ENCODE peak calls at places on chromosomes 12 and 14, in nine cellular contexts. A is lower lobe of right lung, I is IMR-90, C is psoas muscle, G is astrocyte of the spinal cord, K is brain microvascular endothelial cell, S is left ventricle myocardium inferior, O is hepatocyte, B is fibroblast of the aortic adventitia. P is an unnamed sample.
A peak's percentile ranks its signal among the peaks of the same experiment; 100 is the strongest.

GRCh38 chr14:72847721-72848120 is 46.2 kb downstream of the DPF3 start:
- DNase-seq in A (no peak), I (no peak), C (no peak), G (no peak), K (no peak), S (no peak), O (no peak), B (no peak), P (no peak)

GRCh38 chr12:92973614-92974013 is 44.5 kb upstream of the EEA1 start:
- DNase-seq in A (no peak), I (peak; percentile 90), C (no peak), G (peak; percentile 74), K (peak; percentile 25), S (no peak), O (peak; percentile 38), B (peak; percentile 93), P (peak; percentile 78)

GRCh38 chr14:81165188-81165587 is 55.6 kb downstream of the GTF2A1 start:
- DNase-seq in A (no peak), I (no peak), C (no peak), G (no peak), K (no peak), S (no peak), O (peak; percentile 33), B (no peak), P (no peak)

GRCh38 chr12:19491863-19492262 is 52.6 kb downstream of the AEBP2 start:
- DNase-seq in A (no peak), I (no peak), C (no peak), G (no peak), K (no peak), S (no peak), O (no peak), B (no peak), P (peak; percentile 34)

GRCh38 chr12:52741378-52742195 is 35.6 kb downstream of the KRT76 start:
- DNase-seq in A (peak; percentile 61), I (peak; percentile 46), C (peak; percentile 26), G (peak; percentile 51), K (peak; percentile 35), S (peak; percentile 42), O (peak; percentile 86), B (peak; percentile 61), P (peak; percentile 1)

GRCh38 chr12:40219760-40220159 is 5.0 kb upstream of the LRRK2 start:
- DNase-seq in A (no peak), I (no peak), C (no peak), G (no peak), K (no peak), S (no peak), O (no peak), B (no peak), P (no peak)

GRCh38 chr14:85576848-85577541 is 47.1 kb downstream of the FLRT2 start:
- DNase-seq in A (no peak), I (peak; percentile 35), C (no peak), G (peak; percentile 32), K (no peak), S (no peak), O (no peak), B (no peak), P (no peak)

GRCh38 chr12:45343269-45344051 is 127.6 kb downstream of the ANO6 start:
- DNase-seq in A (no peak), I (peak; percentile 63), C (no peak), G (peak; percentile 32), K (peak; percentile 55), S (peak; percentile 32), O (peak; percentile 24), B (no peak), P (no peak)

GRCh38 chr14:71536927-71537772 is 395.1 kb upstream of the RGS6 start:
- DNase-seq in A (no peak), I (no peak), C (no peak), G (no peak), K (no peak), S (no peak), O (no peak), B (no peak), P (no peak)

GRCh38 chr12:40222247-40222646 is 2.5 kb upstream of the LRRK2 start:
- DNase-seq in A (no peak), I (no peak), C (no peak), G (peak; percentile 6), K (no peak), S (no peak), O (no peak), B (peak; percentile 31), P (no peak)

GRCh38 chr12:2259368-2259767 is 206.6 kb downstream of the CACNA1C start:
- DNase-seq in A (no peak), I (no peak), C (no peak), G (no peak), K (no peak), S (no peak), O (no peak), B (no peak), P (no peak)

GRCh38 chr12:9944404-9944803 is 12.2 kb upstream of the CLEC2A start:
- DNase-seq in A (no peak), I (no peak), C (no peak), G (no peak), K (no peak), S (no peak), O (no peak), B (no peak), P (no peak)

GRCh38 chr14:47044841-47045240 is 393.3 kb upstream of the RPL10L start:
- DNase-seq in A (no peak), I (no peak), C (no peak), G (peak; percentile 3), K (peak; percentile 11), S (no peak), O (peak; percentile 35), B (no peak), P (no peak)

GRCh38 chr14:52455291-52456088 is 96.8 kb downstream of the TXNDC16 start:
- DNase-seq in A (no peak), I (peak; percentile 87), C (no peak), G (peak; percentile 82), K (peak; percentile 41), S (no peak), O (no peak), B (peak; percentile 71), P (peak; percentile 58)

GRCh38 chr12:54588892-54589291 is 433 bp upstream of the PPP1R1A start:
- DNase-seq in A (no peak), I (no peak), C (no peak), G (no peak), K (no peak), S (no peak), O (no peak), B (no peak), P (no peak)

GRCh38 chr12:54591001-54591591 is 2.6 kb upstream of the PPP1R1A start:
- DNase-seq in A (no peak), I (peak; percentile 10), C (no peak), G (no peak), K (no peak), S (no peak), O (peak; percentile 37), B (peak; percentile 18), P (no peak)

GRCh38 chr12:54588110-54588831 is at the start of gene PPP1R1A:
- DNase-seq in A (no peak), I (no peak), C (peak; percentile 25), G (no peak), K (no peak), S (peak; percentile 35), O (peak; percentile 63), B (no peak), P (no peak)

GRCh38 chr12:54592316-54592715 is 3.9 kb upstream of the PPP1R1A start:
- DNase-seq in A (no peak), I (peak; percentile 1), C (no peak), G (no peak), K (no peak), S (no peak), O (no peak), B (peak; percentile 16), P (no peak)

GRCh38 chr12:54589964-54590363 is 1.5 kb upstream of the PPP1R1A start:
- DNase-seq in A (no peak), I (no peak), C (no peak), G (no peak), K (no peak), S (no peak), O (no peak), B (no peak), P (no peak)
- H3K4me3 ChIP-seq in A (no peak overlapping the region), I (no peak overlapping the region), C (no peak overlapping the region), G (no peak overlapping the region), K (no peak overlapping the region), S (no peak overlapping the region), O (no peak overlapping the region), B (no peak overlapping the region), P (no peak overlapping the region)

DNA sequence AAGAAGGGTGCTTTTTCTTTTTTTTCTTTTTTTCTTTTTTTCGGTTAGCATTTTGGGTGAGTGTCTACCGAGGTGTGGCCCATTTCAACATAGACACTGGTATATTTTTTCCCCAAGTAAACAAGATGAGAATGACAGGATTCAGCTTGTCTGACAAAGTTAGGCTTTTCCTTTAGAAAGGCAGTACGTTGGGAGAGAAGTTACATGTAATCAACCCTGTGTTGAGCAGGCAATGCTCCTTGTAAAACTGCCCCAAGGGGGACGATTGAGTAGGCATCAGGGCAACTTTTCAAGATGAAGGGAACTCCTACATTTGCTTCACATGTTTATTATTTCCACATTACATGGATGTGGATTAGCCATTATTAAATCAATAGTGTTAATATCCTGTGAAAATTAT is 1.7 kb downstream of the EMP1 start:
- DNase-seq in A (no peak), I (no peak), C (no peak), G (no peak), K (no peak), S (no peak), O (no peak), B (no peak), P (no peak)
- H3K4me3 ChIP-seq in A (peak overlapping the region; percentile 62), I (peak overlapping the region; percentile 73), C (peak overlapping the region; percentile 65), G (peak overlapping the region; percentile 85), K (peak overlapping the region; percentile 91), S (peak overlapping the region; percentile 71), O (no peak overlapping the region), B (peak overlapping the region; percentile 97), P (peak overlapping the region; percentile 76)

GRCh38 chr12:14959916-14960315 is 1.5 kb downstream of the ARHGDIB start:
- DNase-seq in A (no peak), I (no peak), C (no peak), G (no peak), K (no peak), S (no peak), O (no peak), B (no peak), P (no peak)
- H3K4me3 ChIP-seq in A (peak overlapping the region; percentile 59), I (no peak overlapping the region), C (peak overlapping the region; percentile 63), G (no peak overlapping the region), K (no peak overlapping the region), S (peak overlapping the region; percentile 66), O (no peak overlapping the region), B (no peak overlapping the region), P (no peak overlapping the region)

GRCh38 chr14:104518659-104519350 is 60.8 kb upstream of the C14orf180 start:
- DNase-seq in A (no peak), I (no peak), C (no peak), G (no peak), K (no peak), S (no peak), O (no peak), B (no peak), P (no peak)

GRCh38 chr14:104516906-104517305 is 62.7 kb upstream of the C14orf180 start:
- DNase-seq in A (no peak), I (no peak), C (no peak), G (no peak), K (no peak), S (no peak), O (no peak), B (no peak), P (no peak)

GRCh38 chr14:104517867-104518266 is 61.7 kb upstream of the C14orf180 start:
- DNase-seq in A (no peak), I (no peak), C (no peak), G (no peak), K (no peak), S (no peak), O (no peak), B (no peak), P (no peak)

GRCh38 chr14:104515811-104516780 is 63.5 kb upstream of the C14orf180 start:
- DNase-seq in A (no peak), I (no peak), C (no peak), G (no peak), K (no peak), S (no peak), O (no peak), B (no peak), P (no peak)

GRCh38 chr14:104517426-104517825 is 62.1 kb upstream of the C14orf180 start:
- DNase-seq in A (no peak), I (no peak), C (no peak), G (no peak), K (no peak), S (no peak), O (no peak), B (no peak), P (no peak)
- H3K4me3 ChIP-seq in A (no peak overlapping the region), I (no peak overlapping the region), C (no peak overlapping the region), G (no peak overlapping the region), K (no peak overlapping the region), S (no peak overlapping the region), O (no peak overlapping the region), B (no peak overlapping the region), P (no peak overlapping the region)

P was measured in AG09309.